ENCODE peak calls at places on chromosomes 6 and 20, in six cellular contexts. C is HCT116, P is H1, X is WTC11, S is HepG2, N is GM12878. L is an unnamed sample.

GRCh38 chr6:129700666-129701065 is 9.3 kb downstream of the ARHGAP18 start:
- DNase-seq in C (no peak), P (no peak), X (no peak), S (no peak), N (no peak), L (no peak)

GRCh38 chr20:39292193-39292736 is 330.1 kb downstream of the DHX35 start:
- DNase-seq in C (no peak), P (no peak), X (no peak), S (no peak), N (no peak), L (no peak)

GRCh38 chr6:111844921-111845320 is 28.3 kb downstream of the FYN start:
- DNase-seq in C (no peak), P (no peak), X (peak), S (peak), N (no peak), L (no peak)

GRCh38 chr6:158149641-158150040 is 18.4 kb downstream of the SERAC1 start:
- DNase-seq in C (no peak), P (no peak), X (no peak), S (no peak), N (no peak), L (no peak)

GRCh38 chr20:37714973-37715657 is 21.3 kb downstream of the CTNNBL1 start:
- DNase-seq in C (no peak), P (no peak), X (no peak), S (no peak), N (no peak), L (no peak)

GRCh38 chr6:129621252-129621651 is 88.7 kb downstream of the ARHGAP18 start:
- DNase-seq in C (no peak), P (peak), X (peak), S (peak), N (no peak), L (peak)

GRCh38 chr20:8152183-8152582 is 20.1 kb downstream of the PLCB1 start:
- DNase-seq in C (no peak), P (no peak), X (no peak), S (no peak), N (no peak), L (no peak)

GRCh38 chr20:46108435-46108841 is 9.7 kb upstream of the CD40 start:
- DNase-seq in C (no peak), P (no peak), X (no peak), S (no peak), N (peak), L (no peak)

GRCh38 chr6:45500924-45501816 is 123.4 kb upstream of the SUPT3H start:
- DNase-seq in C (peak), P (peak), X (peak), S (peak), N (no peak), L (peak)
- TF ChIP-seq ATF3 in C (no peak), P (no peak), X (no peak), S (no peak), N (no peak), L (no peak)

DNA sequence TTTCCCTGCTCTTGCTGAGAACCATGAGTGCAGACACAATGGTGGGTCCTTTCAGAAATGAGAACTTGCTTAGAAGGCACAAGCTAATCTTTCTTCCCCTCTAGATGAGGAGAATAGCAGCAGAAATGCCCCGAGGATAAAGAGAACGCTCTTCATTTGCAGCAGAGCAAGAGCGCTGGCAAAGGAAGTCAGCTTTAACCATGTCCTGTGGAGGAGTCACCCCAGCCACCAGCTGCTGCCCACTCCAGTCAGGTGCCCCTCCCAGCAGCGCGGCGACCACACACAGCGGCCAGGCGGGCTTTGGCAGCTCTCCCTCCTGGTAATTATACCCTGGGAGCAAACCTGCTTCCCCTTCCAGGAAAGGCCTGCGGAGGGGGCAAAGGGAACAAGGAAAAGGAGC is 42.4 kb upstream of the EMILIN3 start:
- DNase-seq in C (no peak), P (no peak), X (no peak), S (no peak), N (no peak), L (no peak)
- TF ChIP-seq ATF3 in C (no peak), P (no peak), X (no peak), S (no peak), N (no peak), L (no peak)

DNA sequence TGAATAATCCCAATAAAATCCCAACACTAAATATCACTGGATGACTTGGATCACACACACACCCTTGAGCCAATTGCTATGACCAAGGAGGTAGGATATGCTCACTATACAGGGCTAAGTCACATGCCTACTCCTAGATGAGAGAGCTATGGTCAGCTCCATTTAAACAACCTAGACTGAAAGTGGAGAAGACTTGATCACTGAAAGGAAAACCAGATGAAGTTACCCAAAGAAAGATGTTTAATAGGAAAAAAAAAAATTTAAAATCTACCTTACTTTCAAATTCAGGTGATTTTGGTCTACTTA is 18.9 kb upstream of the COL19A1 start:
- DNase-seq in C (no peak), P (no peak), X (no peak), S (no peak), N (no peak), L (no peak)
- TF ChIP-seq ATF3 in C (no peak), P (no peak), X (no peak), S (no peak), N (no peak), L (no peak)

DNA sequence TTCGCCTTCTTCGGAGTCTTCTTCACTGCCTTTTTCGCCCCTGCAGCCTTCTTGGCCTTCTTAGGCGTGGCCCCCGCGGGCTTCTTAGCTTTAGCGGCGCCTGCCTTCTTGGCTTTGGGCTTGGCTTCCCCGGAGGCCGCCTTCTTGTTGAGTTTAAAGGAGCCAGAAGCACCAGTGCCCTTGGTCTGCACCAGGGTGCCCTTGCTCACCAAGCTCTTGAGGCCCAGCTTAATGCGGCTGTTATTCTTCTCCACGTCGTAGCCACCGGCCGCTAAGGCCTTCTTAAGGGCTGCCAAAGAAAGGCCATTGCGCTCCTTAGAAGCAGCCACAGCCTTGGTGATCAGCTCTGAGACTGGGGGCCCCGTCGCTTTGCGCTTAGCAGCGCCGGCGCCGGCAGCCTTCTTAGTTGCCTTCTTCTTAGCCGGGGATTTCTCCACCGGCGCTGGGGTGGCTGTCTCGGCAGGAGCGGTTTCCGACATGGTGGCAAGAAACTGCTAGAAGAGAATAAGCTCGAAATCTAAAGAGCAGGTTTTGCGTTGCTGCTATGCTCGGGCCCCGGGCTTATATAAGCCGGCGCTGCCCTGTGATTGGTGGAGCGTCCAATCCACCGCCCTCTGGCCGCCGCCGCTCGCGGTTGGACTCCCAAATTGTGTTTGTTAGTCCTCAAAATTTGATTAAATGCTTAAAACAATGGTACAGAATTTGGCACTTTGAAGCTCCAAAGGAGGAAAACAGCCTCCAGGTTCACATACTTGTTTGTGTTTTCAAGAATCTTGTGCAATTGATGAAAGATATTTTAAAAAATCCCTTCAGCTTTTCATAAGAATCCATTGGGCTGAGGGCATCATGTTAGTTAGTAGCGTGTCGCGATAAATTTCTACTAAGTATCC is 44.9 kb downstream of the OR2B2 start:
- DNase-seq in C (no peak), P (peak), X (peak), S (peak), N (peak), L (peak)
- TF ChIP-seq ATF3 in C (no peak), P (no peak), X (no peak), S (no peak), N (no peak), L (no peak)

GRCh38 chr6:29967379-29968010 is 25.2 kb downstream of the HLA-A start:
- DNase-seq in C (peak), P (no peak), X (no peak), S (peak), N (peak), L (peak)
- TF ChIP-seq ATF3 in C (no peak), P (no peak), X (no peak), S (no peak), N (no peak), L (no peak)

GRCh38 chr6:85660181-85660611 is 17.5 kb upstream of the SYNCRIP start:
- DNase-seq in C (peak), P (no peak), X (no peak), S (peak), N (no peak), L (no peak)
- TF ChIP-seq ATF3 in C (no peak), P (no peak), X (no peak), S (no peak), N (no peak), L (no peak)

GRCh38 chr20:63980317-63980805 is 571 bp upstream of the PRPF6 start:
- DNase-seq in C (no peak), P (no peak), X (no peak), S (peak), N (no peak), L (no peak)

GRCh38 chr20:63979221-63979548 is 257 bp downstream of the SAMD10 start:
- DNase-seq in C (no peak), P (no peak), X (peak), S (no peak), N (no peak), L (peak)

GRCh38 chr20:63980806-63981728 is at the start of gene PRPF6:
- DNase-seq in C (peak), P (peak), X (peak), S (peak), N (peak), L (peak)

GRCh38 chr20:63978319-63979220 is 872 bp downstream of the SAMD10 start:
- DNase-seq in C (no peak), P (peak), X (peak), S (peak), N (no peak), L (peak)

DNA sequence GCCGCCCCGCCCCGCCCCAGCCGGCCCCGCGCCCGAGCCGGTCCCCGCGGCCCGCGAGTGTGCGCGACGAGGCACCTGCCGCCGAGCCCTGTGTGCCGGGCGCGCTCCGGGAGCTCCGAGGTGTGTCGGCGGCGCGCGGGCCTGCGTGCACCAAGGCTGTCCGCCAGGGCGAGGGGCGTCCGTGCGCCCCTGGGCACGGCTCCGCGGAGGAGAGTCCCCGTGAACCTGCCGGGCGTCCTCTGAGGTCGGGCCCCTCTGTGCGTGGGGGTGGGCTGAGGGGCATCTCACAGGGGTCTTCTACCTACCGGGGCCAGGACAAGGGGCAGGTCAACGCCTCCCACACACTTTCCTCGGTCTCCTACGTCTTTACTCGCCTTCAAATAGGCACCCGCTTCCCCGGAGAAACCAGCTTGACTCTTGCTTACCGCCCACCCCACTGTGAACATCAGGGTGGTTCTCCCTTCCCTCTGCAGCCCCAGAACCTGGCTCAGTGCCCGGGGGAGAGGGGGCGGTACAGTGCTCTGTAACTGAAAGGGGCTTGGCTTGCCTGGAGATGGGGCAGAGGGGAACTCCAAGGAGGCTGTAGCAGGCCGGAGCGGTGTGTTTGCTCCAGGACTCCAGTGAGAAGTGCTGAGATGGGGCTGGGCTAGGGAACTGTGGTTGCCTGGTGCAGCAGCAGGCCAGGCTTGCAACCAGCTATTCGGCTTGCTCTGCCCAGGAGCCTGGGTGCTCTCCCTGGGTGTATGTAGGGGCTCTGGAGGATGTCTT is at the start of gene SAMD10:
- DNase-seq in C (no peak), P (peak), X (peak), S (peak), N (peak), L (peak)
- TF ChIP-seq ATF3 in C (no peak), P (no peak), X (no peak), S (no peak), N (no peak), L (no peak)

GRCh38 chr20:13012886-13013285 is 4.1 kb downstream of the SPTLC3 start:
- DNase-seq in C (no peak), P (no peak), X (no peak), S (no peak), N (no peak), L (no peak)
- TF ChIP-seq ATF3 in C (no peak), P (no peak), X (no peak), S (no peak), N (no peak), L (no peak)

L was measured in K562.